ENCODE peak calls at places on chromosomes 11 and 22, in seven cellular contexts. N is psoas muscle; I is osteocyte; M is stimulated activated CD4-positive, alpha-beta T cell treated with anti-CD3 and anti-CD28 coated beads, Interleukin-15, amount 100 ng/mL, for 1 hour; K is endodermal cell; C is stimulated activated naive CD8-positive, alpha-beta T cell treated with anti-CD3 and anti-CD28 coated beads, Interleukin-15, amount 100 ng/mL, for 72 hours; O is fibroblast of pulmonary artery. L is an unnamed sample.

GRCh38 chr11:80958414-80958813 is 1517.6 kb upstream of the TENM4 start:
- DNase-seq in N (no peak), I (no peak), M (no peak), K (no peak), C (no peak), O (peak), L (no peak)

GRCh38 chr22:19287889-19288288 is 3.6 kb downstream of the CLTCL1 start:
- DNase-seq in N (no peak), I (no peak), M (no peak), K (no peak), C (no peak), O (peak), L (no peak)

GRCh38 chr11:58958500-58958899 is 19.2 kb downstream of the GLYATL1 start:
- DNase-seq in N (no peak), I (no peak), M (no peak), K (peak), C (peak), O (no peak), L (no peak)

GRCh38 chr11:33664166-33664565 is 36.5 kb downstream of the C11orf91 start:
- DNase-seq in N (no peak), I (peak), M (no peak), K (no peak), C (no peak), O (no peak), L (no peak)

GRCh38 chr11:14022251-14022650 is 59.7 kb downstream of the SPON1 start:
- DNase-seq in N (no peak), I (no peak), M (no peak), K (no peak), C (no peak), O (no peak), L (no peak)

GRCh38 chr11:67264886-67265632 is 1.2 kb upstream of the GRK2 start:
- DNase-seq in N (no peak), I (no peak), M (no peak), K (no peak), C (no peak), O (no peak), L (no peak)

GRCh38 chr11:78192911-78193341 is 4.2 kb downstream of the USP35 start:
- DNase-seq in N (no peak), I (no peak), M (no peak), K (no peak), C (no peak), O (peak), L (no peak)

GRCh38 chr11:57761301-57762234 is at the start of gene CTNND1:
- DNase-seq in N (peak), I (peak), M (no peak), K (peak), C (no peak), O (peak), L (no peak)

L was measured in cortex of kidney.